ENCODE peak calls at places on chromosomes 7 and 10, in five cellular contexts. X is breast epithelium, S is stomach, D is prostate gland, L is H1. I is an unnamed sample.

GRCh38 chr7:142581341-142581740 is 167.9 kb upstream of the PRSS1 start:
- DNase-seq in X (no peak), S (no peak), D (no peak), L (no peak), I (no peak)

GRCh38 chr10:97713351-97713827 is at the start of gene MARVELD1:
- DNase-seq in X (peak; percentile 66), S (no peak), D (peak; percentile 58), L (peak; percentile 76), I (no peak)

GRCh38 chr7:45646207-45646821 is 72.1 kb downstream of the ADCY1 start:
- DNase-seq in X (no peak), S (peak; percentile 1), D (no peak), L (peak; percentile 39), I (peak; percentile 74)

GRCh38 chr7:44043902-44044301 is 600 bp upstream of the DBNL start:
- DNase-seq in X (no peak), S (no peak), D (no peak), L (no peak), I (no peak)

GRCh38 chr7:27106181-27106905 is 3.9 kb upstream of the HOXA2 start:
- DNase-seq in X (no peak), S (no peak), D (no peak), L (peak; percentile 68), I (no peak)

GRCh38 chr10:24128066-24128751 is 80.7 kb upstream of the KIAA1217 start:
- DNase-seq in X (no peak), S (no peak), D (no peak), L (no peak), I (no peak)

GRCh38 chr7:91446819-91447218 is 182.6 kb downstream of the FZD1 start:
- DNase-seq in X (no peak), S (no peak), D (no peak), L (no peak), I (no peak)

GRCh38 chr7:141660259-141660658 is 41.7 kb downstream of the DENND11 start:
- DNase-seq in X (no peak), S (no peak), D (no peak), L (no peak), I (no peak)

GRCh38 chr7:141974831-141975230 is 1.3 kb upstream of the TAS2R38 start:
- DNase-seq in X (no peak), S (peak; percentile 46), D (no peak), L (no peak), I (no peak)

GRCh38 chr7:55177589-55178261 is 158.9 kb downstream of the EGFR start:
- DNase-seq in X (peak; percentile 80), S (peak; percentile 70), D (peak; percentile 89), L (no peak), I (peak; percentile 74)

GRCh38 chr7:138091073-138091472 is 14.8 kb downstream of the AKR1D1 start:
- DNase-seq in X (no peak), S (no peak), D (no peak), L (no peak), I (no peak)

GRCh38 chr7:23331132-23331531 is 32.0 kb downstream of the MALSU1 start:
- DNase-seq in X (no peak), S (no peak), D (no peak), L (no peak), I (no peak)

GRCh38 chr10:11145498-11145855 is 127.8 kb downstream of the CELF2 start:
- DNase-seq in X (no peak), S (peak; percentile 39), D (no peak), L (no peak), I (no peak)

DNA sequence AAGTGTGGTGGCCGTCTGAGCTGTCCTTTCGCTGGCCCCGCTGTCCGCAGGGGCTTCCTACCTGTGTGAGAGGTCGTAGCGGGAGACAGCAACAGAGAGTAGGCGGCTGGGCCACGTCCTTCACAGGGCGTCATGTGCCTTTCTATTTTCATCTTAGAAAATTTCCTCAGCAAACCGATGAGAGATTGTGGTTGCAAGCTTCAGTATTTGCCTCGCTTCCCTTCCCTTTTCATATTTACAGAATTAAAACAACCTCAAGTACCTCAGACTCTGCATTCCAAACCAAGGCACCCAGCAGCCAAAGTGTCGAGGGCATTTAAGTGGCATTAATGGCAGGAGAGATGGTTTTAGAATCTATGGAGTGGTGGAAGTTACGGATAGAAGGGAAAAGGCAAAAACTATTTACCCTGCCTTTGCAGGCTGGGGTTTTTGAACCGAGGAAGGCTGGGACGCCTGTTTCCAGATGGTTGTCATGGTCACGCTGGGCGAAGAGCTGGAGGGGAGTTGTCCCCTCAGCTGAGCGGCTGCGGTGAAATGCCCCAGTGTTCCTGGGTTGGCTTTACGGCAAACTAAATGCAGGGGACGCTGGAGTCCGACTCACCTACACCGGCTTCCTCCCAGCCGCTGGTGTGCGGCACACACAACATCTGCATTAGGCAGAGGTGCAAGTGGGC is 41.9 kb downstream of the WIPI2 start:
- DNase-seq in X (no peak), S (no peak), D (no peak), L (no peak), I (no peak)
- H3K27ac ChIP-seq in X (no peak overlapping the region), S (no peak overlapping the region), D (no peak overlapping the region), L (no peak overlapping the region), I (no peak overlapping the region)

DNA sequence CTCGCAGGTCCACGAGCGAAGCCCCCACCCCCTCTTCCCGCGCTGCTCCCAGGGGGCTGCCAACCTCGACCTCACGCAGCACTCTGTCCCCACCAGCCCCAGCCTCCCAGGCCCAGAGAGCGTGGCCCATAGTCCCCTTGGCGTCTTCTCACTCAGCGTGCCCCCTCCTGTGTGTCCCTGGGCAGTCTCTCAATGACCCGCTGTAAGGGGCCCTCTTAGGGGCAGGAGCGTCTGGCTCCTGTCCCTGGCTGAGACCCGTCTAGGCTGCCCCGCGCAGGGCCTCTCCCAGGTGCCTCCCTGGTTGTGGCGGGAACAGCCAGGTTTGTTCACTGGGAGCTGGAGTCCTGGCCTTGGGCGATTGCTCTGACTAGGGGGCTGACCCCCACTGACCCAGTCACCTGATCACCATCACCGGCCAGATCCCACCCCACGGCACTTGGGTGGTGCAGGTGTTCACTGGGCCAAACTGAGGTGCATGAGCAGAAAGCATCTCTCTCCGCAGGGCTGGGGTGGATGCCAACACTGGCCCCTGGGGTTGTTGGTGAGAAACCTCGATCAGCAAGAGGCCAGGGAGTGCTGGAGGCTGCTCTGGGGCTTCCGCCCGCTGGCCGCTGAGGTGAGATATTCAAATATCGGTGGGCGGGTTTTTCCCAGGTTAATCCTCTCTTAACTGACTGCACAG is 12.6 kb upstream of the WDFY4 start:
- DNase-seq in X (no peak), S (no peak), D (no peak), L (no peak), I (peak; percentile 77)
- TF ChIP-seq POLR2AphosphoS5 in X (no peak), S (no peak), D (no peak), L (no peak), I (no peak)

DNA sequence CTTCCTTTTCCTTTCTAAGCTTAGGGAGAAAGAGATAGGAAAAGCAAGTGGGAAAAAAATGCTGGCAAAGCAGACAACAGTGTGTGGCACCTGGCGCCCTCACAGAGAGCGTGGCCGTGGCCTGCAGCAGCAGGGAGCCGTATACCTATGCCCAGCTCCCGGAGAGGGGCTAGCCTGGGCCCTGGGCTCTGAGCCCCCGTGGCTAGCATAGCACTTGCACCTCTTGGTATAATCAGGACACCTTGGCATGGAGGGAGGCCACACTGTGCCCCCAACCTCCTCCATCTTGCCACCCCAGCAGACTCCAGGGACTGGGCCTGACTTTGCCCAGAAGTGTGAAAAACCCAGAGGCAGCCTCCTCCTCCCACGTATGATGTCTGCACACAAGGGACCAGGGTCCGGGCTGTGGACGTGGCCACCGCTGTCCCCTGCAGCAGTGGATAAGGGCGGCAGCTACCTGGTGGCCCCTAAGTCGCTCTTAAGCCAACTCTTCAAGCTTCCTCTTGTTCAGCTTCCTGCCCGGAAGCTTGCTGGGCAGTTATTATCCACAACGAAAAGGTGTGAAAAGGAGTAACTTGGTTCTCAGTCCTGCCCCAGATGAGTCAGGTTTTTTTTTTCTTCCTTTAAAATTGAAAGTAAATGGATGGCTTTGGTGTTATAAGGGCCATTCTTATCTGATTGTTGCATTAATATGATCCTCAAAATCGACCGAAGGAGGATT is 249.1 kb upstream of the PITRM1 start:
- DNase-seq in X (no peak), S (no peak), D (no peak), L (no peak), I (no peak)
- H3K27ac ChIP-seq in X (no peak overlapping the region), S (no peak overlapping the region), D (no peak overlapping the region), L (no peak overlapping the region), I (no peak overlapping the region)

GRCh38 chr10:101236376-101237079 is 7.3 kb upstream of the LBX1 start:
- DNase-seq in X (no peak), S (no peak), D (no peak), L (peak; percentile 83), I (no peak)
- TF ChIP-seq POLR2AphosphoS5 in X (no peak), S (no peak), D (no peak), L (no peak), I (no peak)

GRCh38 chr7:117386125-117386709 is 41.1 kb downstream of the ASZ1 start:
- DNase-seq in X (no peak), S (no peak), D (no peak), L (no peak), I (no peak)
- H3K27ac ChIP-seq in X (no peak overlapping the region), S (no peak overlapping the region), D (peak overlapping the region; percentile 10), L (no peak overlapping the region), I (no peak overlapping the region)

DNA sequence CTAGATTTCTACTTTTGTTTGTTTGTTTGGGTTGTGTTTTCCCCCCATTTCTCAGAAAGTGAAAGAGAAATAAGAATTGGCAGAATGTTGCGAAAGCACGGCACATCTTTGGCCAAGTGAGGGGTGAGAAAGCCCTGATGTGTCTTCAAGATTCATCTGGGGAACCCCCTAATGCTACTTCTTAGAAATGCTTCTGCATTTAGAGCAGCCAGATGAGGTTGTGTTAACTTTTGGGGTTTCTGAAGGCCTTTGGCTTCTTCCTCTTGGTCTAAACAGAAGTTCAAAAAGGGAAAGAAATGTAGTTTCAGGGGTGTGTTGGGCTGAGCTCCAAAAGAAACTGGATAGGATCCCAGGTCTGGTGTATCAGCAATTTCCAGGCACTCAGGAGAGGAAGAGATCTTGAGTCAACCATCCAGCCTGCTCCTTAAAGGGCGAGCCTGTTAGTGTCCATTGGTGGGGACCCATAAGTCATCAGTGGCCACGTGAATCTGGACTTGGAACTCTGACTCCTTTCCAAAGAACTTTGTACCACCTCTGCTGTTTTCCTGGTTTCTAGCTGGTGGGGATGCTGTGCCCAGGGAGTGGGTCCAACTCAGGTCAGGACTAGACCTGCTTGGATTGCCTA is 6.5 kb downstream of the DUSP5 start:
- DNase-seq in X (peak; percentile 36), S (peak; percentile 41), D (no peak), L (no peak), I (no peak)
- TF ChIP-seq POLR2AphosphoS5 in X (peak; percentile 29), S (peak; percentile 11), D (peak; percentile 15), L (no peak), I (no peak)

I was measured in vagina.